ENCODE peak calls at places on chromosome 3, in six cellular contexts. One of them, this sample, is unnamed.

GRCh38 chr3:189712906-189713483 is 81.8 kb downstream of the TP63 start:
- DNase-seq in CD8-positive, alpha-beta T cell: no peak
- DNase-seq in HCT116: no peak
- DNase-seq in germinal center: no peak
- DNase-seq in NCI-H524 treated with DMSO at 0.1 percent for 48 hours: no peak
- DNase-seq in fibroblast of mammary gland: peak
- DNase-seq in this sample: no peak

GRCh38 chr3:169259134-169259533 is 404.4 kb downstream of the MECOM start:
- DNase-seq in HCT116: no peak
- DNase-seq in fibroblast of mammary gland: no peak
- DNase-seq in CD8-positive, alpha-beta T cell: no peak
- DNase-seq in NCI-H524 treated with DMSO at 0.1 percent for 48 hours: no peak
- DNase-seq in germinal center: no peak
- DNase-seq in this sample: no peak

GRCh38 chr3:141093971-141094401 is 42.8 kb downstream of the SPSB4 start:
- DNase-seq in CD8-positive, alpha-beta T cell: no peak
- DNase-seq in germinal center: no peak
- DNase-seq in fibroblast of mammary gland: no peak
- DNase-seq in HCT116: no peak
- DNase-seq in NCI-H524 treated with DMSO at 0.1 percent for 48 hours: no peak
- DNase-seq in this sample: no peak

GRCh38 chr3:39166134-39166710 is 12.8 kb upstream of the CSRNP1 start:
- DNase-seq in NCI-H524 treated with DMSO at 0.1 percent for 48 hours: no peak
- DNase-seq in fibroblast of mammary gland: peak
- DNase-seq in HCT116: no peak
- DNase-seq in germinal center: no peak
- DNase-seq in CD8-positive, alpha-beta T cell: no peak
- DNase-seq in this sample: peak

GRCh38 chr3:13145826-13146642 is 72.8 kb upstream of the IQSEC1 start:
- DNase-seq in CD8-positive, alpha-beta T cell: no peak
- DNase-seq in fibroblast of mammary gland: no peak
- DNase-seq in HCT116: no peak
- DNase-seq in NCI-H524 treated with DMSO at 0.1 percent for 48 hours: no peak
- DNase-seq in germinal center: no peak
- DNase-seq in this sample: no peak

GRCh38 chr3:157064402-157064801 is 95.5 kb downstream of the CCNL1 start:
- DNase-seq in HCT116: no peak
- DNase-seq in NCI-H524 treated with DMSO at 0.1 percent for 48 hours: no peak
- DNase-seq in CD8-positive, alpha-beta T cell: no peak
- DNase-seq in fibroblast of mammary gland: no peak
- DNase-seq in germinal center: peak
- DNase-seq in this sample: no peak

GRCh38 chr3:138082992-138083386 is 32.4 kb downstream of the DZIP1L start:
- DNase-seq in germinal center: no peak
- DNase-seq in CD8-positive, alpha-beta T cell: no peak
- DNase-seq in NCI-H524 treated with DMSO at 0.1 percent for 48 hours: no peak
- DNase-seq in HCT116: no peak
- DNase-seq in fibroblast of mammary gland: peak
- DNase-seq in this sample: no peak

GRCh38 chr3:70712449-70713082 is 400.1 kb upstream of the MDFIC2 start:
- DNase-seq in CD8-positive, alpha-beta T cell: no peak
- DNase-seq in germinal center: no peak
- DNase-seq in NCI-H524 treated with DMSO at 0.1 percent for 48 hours: no peak
- DNase-seq in HCT116: no peak
- DNase-seq in fibroblast of mammary gland: no peak
- DNase-seq in this sample: no peak

GRCh38 chr3:79405183-79405582 is 362.6 kb downstream of the ROBO1 start:
- DNase-seq in NCI-H524 treated with DMSO at 0.1 percent for 48 hours: no peak
- DNase-seq in HCT116: no peak
- DNase-seq in germinal center: no peak
- DNase-seq in fibroblast of mammary gland: no peak
- DNase-seq in CD8-positive, alpha-beta T cell: no peak
- DNase-seq in this sample: no peak

GRCh38 chr3:183845608-183846288 is 20.4 kb upstream of the MAP6D1 start:
- DNase-seq in fibroblast of mammary gland: peak
- DNase-seq in germinal center: no peak
- DNase-seq in CD8-positive, alpha-beta T cell: no peak
- DNase-seq in NCI-H524 treated with DMSO at 0.1 percent for 48 hours: no peak
- DNase-seq in HCT116: no peak
- DNase-seq in this sample: no peak

GRCh38 chr3:175737646-175738572 is 878.8 kb downstream of the NAALADL2 start:
- DNase-seq in CD8-positive, alpha-beta T cell: peak
- DNase-seq in fibroblast of mammary gland: peak
- DNase-seq in NCI-H524 treated with DMSO at 0.1 percent for 48 hours: no peak
- DNase-seq in HCT116: no peak
- DNase-seq in germinal center: no peak
- DNase-seq in this sample: no peak

GRCh38 chr3:54966979-54967378 is 39.1 kb upstream of the LRTM1 start:
- DNase-seq in germinal center: no peak
- DNase-seq in NCI-H524 treated with DMSO at 0.1 percent for 48 hours: no peak
- DNase-seq in CD8-positive, alpha-beta T cell: no peak
- DNase-seq in fibroblast of mammary gland: no peak
- DNase-seq in HCT116: no peak
- DNase-seq in this sample: no peak

This sample was measured in skeletal muscle cell.